ENCODE peak calls at places on chromosomes 1 and 21, in five cellular contexts. E is HEK293T, O is K562, S is GM12878, U is H1. B is an unnamed sample.

GRCh38 chr1:108556501-108556900 is 3.4 kb upstream of the EEIG2 start:
- DNase-seq in E (no peak), O (no peak), S (no peak), U (no peak), B (no peak)

GRCh38 chr21:42009018-42009830 is 936 bp downstream of the ZBTB21 start:
- DNase-seq in E (peak; percentile 56), O (no peak), S (no peak), U (no peak), B (peak; percentile 62)

GRCh38 chr1:45659222-45659621 is 27.1 kb downstream of the GPBP1L1 start:
- DNase-seq in E (no peak), O (no peak), S (no peak), U (no peak), B (no peak)

GRCh38 chr1:46408356-46409062 is 14.4 kb downstream of the FAAH start:
- DNase-seq in E (no peak), O (no peak), S (no peak), U (no peak), B (no peak)

GRCh38 chr1:209686319-209686718 is 11.1 kb downstream of the G0S2 start:
- DNase-seq in E (no peak), O (no peak), S (no peak), U (no peak), B (no peak)

GRCh38 chr1:37858931-37859506 is 373 bp downstream of the MTF1 start:
- DNase-seq in E (no peak), O (no peak), S (no peak), U (no peak), B (no peak)

GRCh38 chr21:44487831-44488230 is 32.5 kb downstream of the LRRC3 start:
- DNase-seq in E (peak; percentile 39), O (peak; percentile 76), S (no peak), U (peak; percentile 43), B (peak; percentile 78)

GRCh38 chr1:96918406-96918805 is 196.8 kb downstream of the PTBP2 start:
- DNase-seq in E (no peak), O (no peak), S (no peak), U (no peak), B (no peak)

GRCh38 chr1:12014141-12014981 is 4.9 kb upstream of the MIIP start:
- DNase-seq in E (no peak), O (peak; percentile 61), S (no peak), U (no peak), B (no peak)

GRCh38 chr1:218164930-218165686 is 120.0 kb upstream of the RRP15 start:
- DNase-seq in E (peak; percentile 50), O (no peak), S (no peak), U (peak; percentile 33), B (peak; percentile 78)

GRCh38 chr1:8398086-8398485 is 80.2 kb downstream of the SLC45A1 start:
- DNase-seq in E (no peak), O (no peak), S (no peak), U (no peak), B (no peak)

GRCh38 chr1:226064168-226064815 is 1.8 kb downstream of the H3-3A start:
- DNase-seq in E (no peak), O (no peak), S (no peak), U (no peak), B (no peak)

GRCh38 chr21:15005391-15005790 is 59.4 kb downstream of the NRIP1 start:
- DNase-seq in E (no peak), O (no peak), S (no peak), U (peak; percentile 74), B (peak; percentile 72)

GRCh38 chr1:46219551-46220520 is 16.7 kb downstream of the LURAP1 start:
- DNase-seq in E (no peak), O (no peak), S (no peak), U (no peak), B (no peak)

GRCh38 chr1:224800486-224801119 is 128.9 kb upstream of the DNAH14 start:
- DNase-seq in E (no peak), O (no peak), S (no peak), U (peak; percentile 9), B (peak; percentile 15)

GRCh38 chr1:18972531-18972930 is 16.1 kb upstream of the IFFO2 start:
- DNase-seq in E (no peak), O (no peak), S (no peak), U (no peak), B (no peak)

GRCh38 chr1:173383341-173383740 is 93.8 kb upstream of the PRDX6 start:
- DNase-seq in E (no peak), O (no peak), S (no peak), U (no peak), B (no peak)

GRCh38 chr21:28632718-28633408 is 359.8 kb downstream of the LTN1 start:
- DNase-seq in E (no peak), O (no peak), S (no peak), U (no peak), B (no peak)

GRCh38 chr21:36647279-36648093 is 51.4 kb upstream of the SIM2 start:
- DNase-seq in E (no peak), O (no peak), S (no peak), U (no peak), B (peak; percentile 33)

GRCh38 chr21:18840239-18840638 is 436.7 kb upstream of the TMPRSS15 start:
- DNase-seq in E (peak; percentile 12), O (no peak), S (no peak), U (peak; percentile 7), B (peak; percentile 12)

GRCh38 chr1:202161151-202162048 is 998 bp upstream of the PTPN7 start:
- DNase-seq in E (no peak), O (peak; percentile 51), S (no peak), U (no peak), B (no peak)

GRCh38 chr1:68197891-68198290 is 34.4 kb downstream of the WLS start:
- DNase-seq in E (no peak), O (no peak), S (no peak), U (no peak), B (no peak)

GRCh38 chr21:16180613-16181012 is 450.8 kb downstream of the USP25 start:
- DNase-seq in E (no peak), O (no peak), S (no peak), U (no peak), B (no peak)

GRCh38 chr1:30088594-30089556 is 634.5 kb downstream of the MATN1 start:
- DNase-seq in E (peak; percentile 60), O (peak; percentile 27), S (no peak), U (no peak), B (no peak)

GRCh38 chr21:36235058-36235582 is 78.5 kb downstream of the DOP1B start:
- DNase-seq in E (no peak), O (no peak), S (no peak), U (no peak), B (no peak)

GRCh38 chr1:116806671-116807070 is 52.4 kb downstream of the CD2 start:
- DNase-seq in E (no peak), O (no peak), S (no peak), U (no peak), B (no peak)

GRCh38 chr1:10901894-10902805 is 105.7 kb upstream of the CASZ1 start:
- DNase-seq in E (no peak), O (no peak), S (no peak), U (no peak), B (peak; percentile 14)

GRCh38 chr1:27632387-27633297 is 2.3 kb downstream of the FGR start:
- DNase-seq in E (no peak), O (no peak), S (peak; percentile 94), U (no peak), B (no peak)

GRCh38 chr1:174788981-174789380 is 210.8 kb upstream of the CACYBP start:
- DNase-seq in E (no peak), O (no peak), S (no peak), U (no peak), B (no peak)

GRCh38 chr1:23556661-23557470 is 2.4 kb downstream of the ID3 start:
- DNase-seq in E (no peak), O (no peak), S (no peak), U (no peak), B (no peak)

GRCh38 chr1:14320986-14321385 is 277.5 kb upstream of the KAZN start:
- DNase-seq in E (no peak), O (no peak), S (no peak), U (no peak), B (no peak)

GRCh38 chr21:25507522-25507921 is 99.8 kb downstream of the MRPL39 start:
- DNase-seq in E (no peak), O (no peak), S (no peak), U (no peak), B (no peak)

GRCh38 chr1:198556969-198557368 is 16.5 kb upstream of the ATP6V1G3 start:
- DNase-seq in E (no peak), O (no peak), S (peak; percentile 71), U (no peak), B (no peak)

GRCh38 chr1:4058706-4059105 is 158.6 kb upstream of the C1orf174 start:
- DNase-seq in E (no peak), O (no peak), S (no peak), U (no peak), B (no peak)

GRCh38 chr1:208243522-208243850 is 698 bp downstream of the PLXNA2 start:
- DNase-seq in E (peak; percentile 38), O (peak; percentile 44), S (no peak), U (no peak), B (no peak)

GRCh38 chr1:19384113-19384512 is 72.0 kb downstream of the SLC66A1 start:
- DNase-seq in E (peak; percentile 36), O (peak; percentile 54), S (no peak), U (no peak), B (no peak)

GRCh38 chr1:210001751-210002150 is 63.7 kb downstream of the SYT14 start:
- DNase-seq in E (no peak), O (no peak), S (no peak), U (no peak), B (no peak)

GRCh38 chr1:244863491-244864252 is 671 bp downstream of the HNRNPU start:
- DNase-seq in E (no peak), O (peak; percentile 84), S (no peak), U (no peak), B (no peak)

GRCh38 chr1:84291882-84292655 is 9.4 kb upstream of the SAMD13 start:
- DNase-seq in E (no peak), O (no peak), S (no peak), U (no peak), B (no peak)
- TF ChIP-seq SP1 in E (no peak), O (no peak), S (no peak), U (no peak), B (no peak)

GRCh38 chr1:107000907-107001306 is 55.6 kb upstream of the PRMT6 start:
- DNase-seq in E (no peak), O (no peak), S (no peak), U (no peak), B (no peak)
- TF ChIP-seq SP1 in E (no peak), O (no peak), S (no peak), U (no peak), B (no peak)

DNA sequence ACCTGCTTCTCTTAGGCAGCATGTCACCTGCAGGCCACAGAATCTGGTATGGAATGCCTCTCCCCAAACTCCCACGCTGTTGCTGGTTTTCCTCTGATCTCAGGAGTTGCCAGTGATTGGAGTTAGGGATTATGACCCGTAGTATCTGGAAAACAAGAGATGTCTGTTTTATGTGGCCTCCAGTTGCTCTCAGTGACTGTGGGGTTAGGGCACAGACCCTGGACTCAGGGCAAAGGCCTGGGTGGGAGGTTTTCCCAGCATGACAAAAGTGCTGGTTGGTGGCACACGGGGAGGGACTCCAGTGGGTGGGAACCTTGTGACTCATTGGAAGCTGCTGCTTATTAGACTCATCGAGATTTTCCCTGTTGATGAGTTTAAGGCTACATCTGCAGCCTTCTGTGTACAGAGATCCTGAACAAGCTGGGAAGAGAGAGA is at the start of gene NR1I3:
- DNase-seq in E (no peak), O (no peak), S (no peak), U (no peak), B (no peak)
- TF ChIP-seq SP1 in E (no peak), O (no peak), S (no peak), U (no peak), B (no peak)

GRCh38 chr1:924619-925323 is 1.0 kb downstream of the SAMD11 start:
- DNase-seq in E (peak; percentile 38), O (peak; percentile 71), S (no peak), U (no peak), B (peak; percentile 63)
- TF ChIP-seq SP1 in E (no peak), O (no peak), S (no peak), U (no peak), B (no peak)